ENCODE peak calls at places on chromosome 20, in five cellular contexts. O is NCI-H187 treated with DMSO at 0.1 percent for 48 hours; H is naive thymus-derived CD8-positive, alpha-beta T cell; E is tibial nerve; C is amygdala. I is an unnamed sample.
A peak's percentile ranks its signal among the peaks of the same experiment; 100 is the strongest.

GRCh38 chr20:61115627-61116026 is 136.4 kb upstream of the CDH4 start:
- DNase-seq in C (no peak), O (no peak), E (no peak), H (no peak), I (no peak)

GRCh38 chr20:56443654-56444540 is 24.5 kb upstream of the RTF2 start:
- DNase-seq in E (no peak), O (no peak), H (no peak), C (no peak), I (no peak)

GRCh38 chr20:38937978-38938473 is 11.8 kb downstream of the FAM83D start:
- DNase-seq in C (no peak), O (no peak), E (no peak), H (no peak), I (no peak)

GRCh38 chr20:21237956-21238355 is 65.2 kb upstream of the XRN2 start:
- DNase-seq in C (no peak), E (no peak), H (no peak), O (no peak), I (no peak)

GRCh38 chr20:59064214-59064722 is 21.7 kb upstream of the PRELID3B start:
- DNase-seq in H (no peak), E (no peak), O (no peak), C (no peak), I (no peak)

GRCh38 chr20:36805396-36805795 is 31.8 kb upstream of the DSN1 start:
- DNase-seq in C (no peak), O (no peak), E (no peak), H (no peak), I (no peak)

GRCh38 chr20:4820833-4821518 is 99.3 kb downstream of the PRND start:
- DNase-seq in C (peak; percentile 86), H (no peak), E (peak; percentile 35), O (no peak), I (no peak)

GRCh38 chr20:1287306-1287705 is 21.2 kb downstream of the SNPH start:
- DNase-seq in O (no peak), H (peak; percentile 34), C (no peak), E (no peak), I (no peak)

GRCh38 chr20:41072919-41073318 is 44.3 kb downstream of the TOP1 start:
- DNase-seq in E (no peak), H (no peak), O (no peak), C (no peak), I (no peak)

GRCh38 chr20:48956052-48956451 is 34.5 kb downstream of the ARFGEF2 start:
- DNase-seq in E (no peak), O (no peak), C (no peak), H (no peak), I (no peak)

GRCh38 chr20:25480156-25480555 is 72.7 kb downstream of the GINS1 start:
- DNase-seq in O (no peak), E (no peak), H (no peak), C (no peak), I (no peak)

GRCh38 chr20:40741507-40742106 is 52.6 kb upstream of the MAFB start:
- DNase-seq in O (peak; percentile 2), H (no peak), E (no peak), C (no peak), I (no peak)

GRCh38 chr20:16803965-16804792 is 56.0 kb downstream of the OTOR start:
- DNase-seq in E (peak; percentile 48), C (peak; percentile 23), H (no peak), O (no peak), I (no peak)

GRCh38 chr20:1697592-1697991 is 40.0 kb upstream of the SIRPG start:
- DNase-seq in H (no peak), O (no peak), C (no peak), E (no peak), I (no peak)

GRCh38 chr20:56371977-56372376 is 13.2 kb downstream of the FAM210B start:
- DNase-seq in O (no peak), H (no peak), C (no peak), E (no peak), I (no peak)

GRCh38 chr20:20130399-20130798 is 78.1 kb downstream of the CFAP61 start:
- DNase-seq in O (no peak), E (no peak), H (no peak), C (no peak), I (no peak)

GRCh38 chr20:49248879-49249665 is 28.8 kb downstream of the ZNFX1 start:
- DNase-seq in C (no peak), H (no peak), O (no peak), E (no peak), I (no peak)

GRCh38 chr20:43017241-43018030 is 172.3 kb downstream of the PTPRT start:
- DNase-seq in C (no peak), E (no peak), H (no peak), O (no peak), I (no peak)